ENCODE peak calls at places on chromosomes 4 and X, in five cellular contexts. T is CD4-positive, alpha-beta memory T cell; K is stimulated activated CD8-positive, alpha-beta memory T cell treated with anti-CD3 and anti-CD28 coated beads, Interleukin-2, amount 100 ng/mL, for 1 hour; C is T follicular helper cell; A is activated T-helper 9 cell treated with anti-CD3 and anti-CD28 coated beads, Interleukin-2, amount 50 U/mL, for 16 hours. S is an unnamed sample.

GRCh38 chr4:15778191-15778741 is at the start of gene CD38:
- DNase-seq in T (no peak), K (no peak), C (no peak), A (peak; percentile 25), S (no peak)

GRCh38 chr4:12124138-12124537 is 695.4 kb upstream of the HS3ST1 start:
- DNase-seq in T (no peak), K (no peak), C (no peak), A (no peak), S (no peak)

GRCh38 chr4:85414972-85415371 is 60.0 kb upstream of the ARHGAP24 start:
- DNase-seq in T (no peak), K (no peak), C (no peak), A (no peak), S (no peak)

GRCh38 chr4:133156556-133156955 is 7.5 kb downstream of the PCDH10 start:
- DNase-seq in T (no peak), K (no peak), C (no peak), A (no peak), S (no peak)

GRCh38 chrX:40261955-40262596 is 164.3 kb upstream of the BCOR start:
- DNase-seq in T (no peak), K (no peak), C (no peak), A (no peak), S (no peak)

GRCh38 chr4:37675587-37676290 is 10.4 kb downstream of the RELL1 start:
- DNase-seq in T (peak; percentile 39), K (no peak), C (no peak), A (no peak), S (no peak)

GRCh38 chr4:70225824-70226223 is at the start of gene FDCSP:
- DNase-seq in T (no peak), K (no peak), C (no peak), A (no peak), S (no peak)

GRCh38 chr4:16461362-16461761 is 235.1 kb upstream of the TAPT1 start:
- DNase-seq in T (no peak), K (no peak), C (no peak), A (no peak), S (no peak)

GRCh38 chrX:30910124-30910860 is 21.2 kb upstream of the TAB3 start:
- DNase-seq in T (no peak), K (no peak), C (no peak), A (no peak), S (no peak)

GRCh38 chr4:111500871-111501270 is 644.4 kb upstream of the FAM241A start:
- DNase-seq in T (no peak), K (no peak), C (no peak), A (no peak), S (no peak)

GRCh38 chr4:150212927-150213326 is 134.7 kb downstream of the DCLK2 start:
- DNase-seq in T (no peak), K (no peak), C (no peak), A (no peak), S (no peak)

GRCh38 chr4:151567056-151567455 is 158.1 kb downstream of the FHIP1A start:
- DNase-seq in T (no peak), K (no peak), C (no peak), A (no peak), S (no peak)

GRCh38 chr4:147768113-147768512 is 36.2 kb downstream of the ARHGAP10 start:
- DNase-seq in T (no peak), K (no peak), C (no peak), A (no peak), S (no peak)

GRCh38 chr4:128600996-128601857 is 208.3 kb upstream of the JADE1 start:
- DNase-seq in T (no peak), K (no peak), C (no peak), A (no peak), S (no peak)

GRCh38 chr4:16764622-16765021 is 133.8 kb downstream of the LDB2 start:
- DNase-seq in T (no peak), K (no peak), C (no peak), A (no peak), S (no peak)

GRCh38 chr4:159267023-159267939 is 164.4 kb downstream of the RAPGEF2 start:
- DNase-seq in T (no peak), K (no peak), C (no peak), A (no peak), S (no peak)

GRCh38 chrX:133053854-133054565 is 42.9 kb downstream of the USP26 start:
- DNase-seq in T (no peak), K (no peak), C (no peak), A (no peak), S (no peak)

GRCh38 chr4:94577136-94577535 is 125.4 kb downstream of the PDLIM5 start:
- DNase-seq in T (no peak), K (no peak), C (no peak), A (no peak), S (no peak)

GRCh38 chr4:88573995-88574394 is 18.3 kb upstream of the HERC3 start:
- DNase-seq in T (no peak), K (no peak), C (no peak), A (no peak), S (no peak)

GRCh38 chr4:90317785-90318184 is 190.6 kb downstream of the CCSER1 start:
- DNase-seq in T (no peak), K (no peak), C (no peak), A (no peak), S (no peak)

GRCh38 chr4:185504098-185505047 is 30.9 kb downstream of the PDLIM3 start:
- DNase-seq in T (no peak), K (no peak), C (no peak), A (no peak), S (no peak)

GRCh38 chr4:174365018-174365587 is 81.4 kb downstream of the CEP44 start:
- DNase-seq in T (no peak), K (no peak), C (no peak), A (no peak), S (no peak)

GRCh38 chr4:69759189-69759604 is 1.2 kb downstream of the SULT1B1 start:
- DNase-seq in T (no peak), K (no peak), C (no peak), A (no peak), S (no peak)

GRCh38 chrX:129957241-129958099 is 25.0 kb upstream of the BCORL1 start:
- DNase-seq in T (peak; percentile 47), K (no peak), C (no peak), A (peak; percentile 33), S (no peak)

GRCh38 chrX:20060961-20061868 is 55.5 kb downstream of the MAP7D2 start:
- DNase-seq in T (no peak), K (no peak), C (no peak), A (no peak), S (no peak)

GRCh38 chr4:2535386-2536192 is 858 bp upstream of the FAM193A start:
- DNase-seq in T (peak; percentile 68), K (peak; percentile 5), C (peak; percentile 30), A (peak; percentile 29), S (peak; percentile 40)

GRCh38 chr4:111398906-111399330 is 746.3 kb upstream of the FAM241A start:
- DNase-seq in T (no peak), K (no peak), C (no peak), A (no peak), S (no peak)

GRCh38 chr4:26434030-26434639 is 56.1 kb downstream of the CCKAR start:
- DNase-seq in T (no peak), K (no peak), C (no peak), A (no peak), S (no peak)

GRCh38 chr4:167826281-167826680 is 266.1 kb upstream of the ANXA10 start:
- DNase-seq in T (no peak), K (no peak), C (no peak), A (no peak), S (no peak)

GRCh38 chrX:101744085-101744484 is 84.4 kb upstream of the ARMCX2 start:
- DNase-seq in T (no peak), K (no peak), C (no peak), A (no peak), S (no peak)

GRCh38 chr4:108774809-108775530 is 12.1 kb upstream of the ETNPPL start:
- DNase-seq in T (no peak), K (no peak), C (no peak), A (no peak), S (no peak)

GRCh38 chr4:6989331-6989923 is 53.7 kb upstream of the TADA2B start:
- DNase-seq in T (no peak), K (no peak), C (no peak), A (no peak), S (no peak)

GRCh38 chr4:146814736-146815135 is 130.9 kb downstream of the TTC29 start:
- DNase-seq in T (no peak), K (no peak), C (no peak), A (no peak), S (no peak)

GRCh38 chr4:184617611-184618196 is 31.5 kb downstream of the CASP3 start:
- DNase-seq in T (no peak), K (no peak), C (no peak), A (no peak), S (no peak)

GRCh38 chr4:123603165-123603564 is 206.6 kb downstream of the SPRY1 start:
- DNase-seq in T (no peak), K (no peak), C (no peak), A (no peak), S (no peak)

GRCh38 chrX:139204576-139204902 is 326.0 kb upstream of the F9 start:
- DNase-seq in T (no peak), K (no peak), C (no peak), A (no peak), S (no peak)

GRCh38 chr4:142566243-142566642 is 279.9 kb downstream of the INPP4B start:
- DNase-seq in T (no peak), K (no peak), C (no peak), A (no peak), S (no peak)

GRCh38 chr4:107736924-107737448 is 17.0 kb upstream of the PAPSS1 start:
- DNase-seq in T (peak; percentile 46), K (no peak), C (peak; percentile 10), A (no peak), S (peak; percentile 33)

GRCh38 chrX:7225338-7225737 is 77.4 kb upstream of the PUDP start:
- DNase-seq in T (no peak), K (no peak), C (no peak), A (no peak), S (no peak)